ENCODE peak calls at places on chromosomes 12 and 14, in ten cellular contexts. W is GM23338, J is RWPE2, A is HFFc6, I is HL-60, R is GM12878, B is thyroid gland, V is foreskin fibroblast, Q is WERI-Rb-1, F is Peyer's patch. H is an unnamed sample.
A peak's percentile ranks its signal among the peaks of the same experiment; 100 is the strongest.

GRCh38 chr12:3214508-3215365 is 137.6 kb downstream of the TSPAN9 start:
- DNase-seq in A (no peak), B (peak; percentile 85), J (no peak), Q (peak; percentile 85), F (no peak), V (no peak), I (no peak), R (no peak), W (peak; percentile 75), H (no peak)

GRCh38 chr12:80118565-80119337 is 19.4 kb downstream of the OTOGL start:
- DNase-seq in R (no peak), F (no peak), A (no peak), B (no peak), V (no peak), J (no peak), Q (no peak), W (peak; percentile 29), I (no peak), H (no peak)

GRCh38 chr14:63632932-63633514 is 8.6 kb downstream of the WDR89 start:
- DNase-seq in R (no peak), B (no peak), J (no peak), V (peak; percentile 50), A (peak; percentile 40), Q (no peak), F (no peak), I (no peak), W (peak; percentile 48), H (no peak)

GRCh38 chr14:21054123-21054767 is 3.4 kb upstream of the RNASE8 start:
- DNase-seq in W (peak; percentile 27), B (no peak), V (no peak), R (no peak), J (no peak), F (no peak), Q (no peak), A (no peak), I (no peak), H (no peak)

GRCh38 chr12:6915789-6916285 is 1.5 kb downstream of the ENO2 start:
- DNase-seq in W (no peak), J (no peak), F (no peak), Q (no peak), I (no peak), R (no peak), A (no peak), V (no peak), B (no peak), H (no peak)

GRCh38 chr14:61997146-61997545 is 234.9 kb downstream of the SNAPC1 start:
- DNase-seq in I (no peak), F (no peak), Q (no peak), B (no peak), V (peak; percentile 26), W (no peak), A (no peak), J (no peak), R (no peak), H (no peak)

GRCh38 chr12:119843100-119843499 is 34.0 kb downstream of the CIT start:
- DNase-seq in Q (no peak), V (peak; percentile 68), W (no peak), J (no peak), A (no peak), I (no peak), R (no peak), F (no peak), B (peak; percentile 61), H (no peak)

GRCh38 chr12:44317651-44318126 is 481.8 kb downstream of the TMEM117 start:
- DNase-seq in I (peak; percentile 6), B (no peak), F (no peak), V (peak; percentile 57), W (peak; percentile 76), R (no peak), Q (peak; percentile 40), J (no peak), A (peak; percentile 35), H (no peak)

GRCh38 chr14:91114079-91115065 is 499 bp downstream of the DGLUCY start:
- DNase-seq in F (peak; percentile 86), Q (peak; percentile 60), J (no peak), B (peak; percentile 75), A (peak; percentile 15), V (peak; percentile 65), R (peak; percentile 86), I (peak; percentile 81), W (peak; percentile 94), H (peak; percentile 67)

GRCh38 chr14:69268763-69269162 is 8.8 kb downstream of the GALNT16 start:
- DNase-seq in B (no peak), A (peak; percentile 67), J (peak; percentile 59), F (no peak), R (no peak), I (no peak), V (peak; percentile 84), W (no peak), Q (no peak), H (no peak)

GRCh38 chr14:38431156-38431555 is 175.3 kb upstream of the CLEC14A start:
- DNase-seq in R (no peak), B (no peak), J (no peak), F (no peak), Q (no peak), I (no peak), W (no peak), V (no peak), A (no peak), H (no peak)

GRCh38 chr14:38420045-38420444 is 164.2 kb upstream of the CLEC14A start:
- DNase-seq in J (no peak), F (no peak), V (peak; percentile 55), W (no peak), R (no peak), A (peak; percentile 33), B (no peak), Q (no peak), I (no peak), H (no peak)

GRCh38 chr14:38419579-38419978 is 163.7 kb upstream of the CLEC14A start:
- DNase-seq in J (no peak), I (no peak), Q (no peak), R (no peak), V (no peak), A (no peak), W (no peak), F (no peak), B (no peak), H (no peak)

GRCh38 chr14:38430522-38430921 is 174.6 kb upstream of the CLEC14A start:
- DNase-seq in R (no peak), Q (no peak), J (no peak), F (no peak), W (no peak), I (no peak), V (no peak), A (no peak), B (no peak), H (no peak)

GRCh38 chr14:38425324-38425976 is 169.6 kb upstream of the CLEC14A start:
- DNase-seq in B (no peak), J (no peak), F (no peak), W (no peak), I (no peak), A (no peak), V (no peak), Q (no peak), R (no peak), H (no peak)
- TF ChIP-seq CTCF in B (no peak), J (no peak), F (no peak), W (no peak), I (no peak), A (no peak), V (no peak), Q (no peak), R (no peak), H (no peak)

GRCh38 chr14:76956253-76957090 is 72.0 kb downstream of the IRF2BPL start:
- DNase-seq in Q (peak; percentile 94), B (peak; percentile 96), W (peak; percentile 98), F (peak; percentile 94), A (peak; percentile 93), V (peak; percentile 99), I (peak; percentile 87), J (peak; percentile 99), R (no peak), H (peak; percentile 99)

GRCh38 chr14:76957224-76957881 is 71.2 kb downstream of the IRF2BPL start:
- DNase-seq in I (no peak), Q (no peak), B (peak; percentile 84), V (no peak), R (no peak), W (no peak), A (no peak), F (no peak), J (no peak), H (no peak)

GRCh38 chr14:76954791-76955190 is 73.7 kb downstream of the IRF2BPL start:
- DNase-seq in R (no peak), J (no peak), V (no peak), F (no peak), B (no peak), A (no peak), I (no peak), W (no peak), Q (no peak), H (no peak)

GRCh38 chr14:76954371-76954770 is 74.1 kb downstream of the IRF2BPL start:
- DNase-seq in B (no peak), Q (no peak), V (no peak), R (no peak), A (no peak), F (no peak), I (no peak), J (no peak), W (no peak), H (no peak)

GRCh38 chr14:76955575-76956252 is 72.8 kb downstream of the IRF2BPL start:
- DNase-seq in W (peak; percentile 55), A (peak; percentile 78), B (peak; percentile 29), R (peak; percentile 66), F (peak; percentile 62), Q (no peak), V (peak; percentile 85), J (no peak), I (peak; percentile 32), H (peak; percentile 88)
- TF ChIP-seq CTCF in W (no peak), A (no peak), B (no peak), R (no peak), F (no peak), Q (no peak), V (no peak), J (no peak), I (no peak), H (no peak)

GRCh38 chr14:22558221-22558913 is 30.7 kb downstream of the DAD1 start:
- DNase-seq in R (no peak), J (no peak), W (peak; percentile 79), V (no peak), F (peak; percentile 81), A (no peak), B (no peak), Q (no peak), I (no peak), H (no peak)
- TF ChIP-seq CTCF in R (peak; percentile 47), J (no peak), W (peak; percentile 79), V (peak; percentile 8), F (peak; percentile 25), A (no peak), B (no peak), Q (peak; percentile 30), I (no peak), H (no peak)

DNA sequence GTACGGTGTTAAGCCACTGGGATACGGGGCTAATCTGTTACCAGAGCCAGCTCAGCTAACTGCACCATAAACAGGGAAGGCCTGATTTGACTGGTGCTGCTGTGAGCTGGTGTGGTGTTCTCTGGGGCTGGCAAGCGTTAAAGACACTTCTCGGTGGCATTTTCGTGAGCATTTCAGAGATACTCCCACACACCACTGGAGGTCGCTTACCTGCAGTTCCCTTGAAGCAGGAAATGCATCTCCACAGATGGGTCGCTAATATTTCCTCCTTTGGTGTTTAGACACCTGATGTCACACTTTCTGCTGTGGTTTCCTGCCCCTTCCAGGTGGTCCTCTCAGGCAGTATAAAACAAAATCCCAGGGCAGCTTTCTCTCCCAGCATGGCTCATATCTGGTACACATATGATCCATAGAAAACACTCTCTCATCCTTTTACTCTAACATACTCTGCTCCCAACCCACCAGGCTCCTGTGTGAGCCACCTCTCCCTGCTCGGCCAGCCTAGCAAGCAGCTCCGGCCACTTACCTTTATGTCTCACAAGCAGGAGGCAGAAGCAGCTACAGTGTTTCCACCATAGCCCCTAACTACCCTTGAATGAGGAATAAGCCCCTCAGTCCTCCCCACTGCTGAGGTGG is 129.9 kb upstream of the GRIN2B start:
- DNase-seq in A (no peak), I (peak; percentile 9), B (no peak), F (peak; percentile 59), Q (peak; percentile 10), W (peak; percentile 83), R (peak; percentile 33), J (no peak), V (no peak), H (no peak)
- TF ChIP-seq CTCF in A (no peak), I (no peak), B (no peak), F (peak; percentile 36), Q (peak; percentile 43), W (peak; percentile 63), R (peak; percentile 56), J (peak; percentile 27), V (no peak), H (no peak)